ENCODE peak calls at places on chromosomes 5 and 9, in ten cellular contexts. Y, D, T, I, B, V, Q, E, N and M are unnamed samples.
A peak's percentile ranks its signal among the peaks of the same experiment; 100 is the strongest.

GRCh38 chr9:21812415-21812814 is 10.0 kb downstream of the MTAP start:
- DNase-seq in D (no peak), B (peak; percentile 81), I (peak; percentile 79), Y (no peak), T (peak; percentile 54), E (no peak), V (peak; percentile 95), Q (no peak), N (peak; percentile 41), M (no peak)

GRCh38 chr9:35844628-35845301 is 15.7 kb downstream of the TMEM8B start:
- DNase-seq in D (no peak), T (peak; percentile 90), I (peak; percentile 97), N (peak; percentile 86), Q (peak; percentile 67), Y (no peak), E (peak; percentile 58), V (peak; percentile 90), B (peak; percentile 14), M (peak; percentile 71)

GRCh38 chr9:8660383-8660782 is 860.8 kb upstream of the DMAC1 start:
- DNase-seq in Y (peak; percentile 74), E (no peak), N (peak; percentile 71), D (no peak), I (no peak), V (peak; percentile 7), B (no peak), T (no peak), Q (no peak), M (no peak)

GRCh38 chr5:150449491-150450339 is at the start of gene RPS14:
- DNase-seq in D (peak; percentile 97), T (peak; percentile 93), Y (peak; percentile 96), E (peak; percentile 97), B (peak; percentile 97), I (peak; percentile 97), V (peak; percentile 89), N (peak; percentile 95), Q (peak; percentile 93), M (peak; percentile 96)

GRCh38 chr5:115685966-115686691 is 60.3 kb upstream of the TMED7 start:
- DNase-seq in B (peak; percentile 53), D (no peak), E (no peak), Q (no peak), N (peak; percentile 20), V (no peak), T (peak; percentile 61), I (peak; percentile 38), Y (no peak), M (no peak)

GRCh38 chr5:135569755-135570452 is 8.9 kb downstream of the CXCL14 start:
- DNase-seq in E (no peak), I (peak; percentile 68), B (peak; percentile 90), V (peak; percentile 48), D (no peak), Y (no peak), T (peak; percentile 45), N (peak; percentile 67), Q (peak; percentile 18), M (peak; percentile 46)

GRCh38 chr9:83707518-83707767 is 315 bp downstream of the UBQLN1 start:
- DNase-seq in N (no peak), E (no peak), Q (no peak), V (peak; percentile 61), D (no peak), T (peak; percentile 78), B (no peak), Y (peak; percentile 89), I (peak; percentile 95), M (no peak)

GRCh38 chr9:72297516-72297915 is 67.5 kb downstream of the ZFAND5 start:
- DNase-seq in N (no peak), Y (no peak), D (no peak), B (peak; percentile 23), Q (no peak), E (no peak), V (no peak), I (no peak), T (no peak), M (no peak)

GRCh38 chr9:123657099-123657498 is 272.8 kb downstream of the DENND1A start:
- DNase-seq in N (no peak), Q (no peak), I (no peak), E (no peak), T (no peak), D (no peak), Y (no peak), B (peak; percentile 13), V (no peak), M (no peak)

GRCh38 chr9:5178126-5178805 is 7.2 kb downstream of the INSL6 start:
- DNase-seq in B (no peak), V (no peak), I (no peak), E (peak; percentile 49), N (no peak), T (no peak), Y (no peak), D (no peak), Q (peak; percentile 55), M (no peak)

GRCh38 chr5:81397169-81397568 is 3.2 kb upstream of the ACOT12 start:
- DNase-seq in Q (no peak), T (peak; percentile 40), V (no peak), B (no peak), D (no peak), Y (no peak), I (peak; percentile 50), E (no peak), N (peak; percentile 56), M (no peak)

GRCh38 chr9:90916147-90916734 is 114.6 kb downstream of the SYK start:
- DNase-seq in N (no peak), I (peak; percentile 50), D (no peak), T (no peak), V (peak; percentile 80), Y (no peak), Q (no peak), E (no peak), B (no peak), M (no peak)

GRCh38 chr9:115850548-115851304 is 302.9 kb upstream of the PAPPA start:
- DNase-seq in T (peak; percentile 88), B (no peak), N (peak; percentile 67), D (no peak), Y (no peak), E (no peak), V (peak; percentile 90), I (peak; percentile 81), Q (peak; percentile 42), M (no peak)

GRCh38 chr5:31193591-31194457 is at the start of gene CDH6:
- DNase-seq in D (peak; percentile 66), Q (no peak), I (peak; percentile 62), N (peak; percentile 43), E (no peak), T (peak; percentile 2), B (peak; percentile 93), Y (peak; percentile 79), V (peak; percentile 63), M (no peak)

GRCh38 chr9:105275938-105276337 is 31.5 kb downstream of the SLC44A1 start:
- DNase-seq in V (no peak), N (no peak), Q (no peak), Y (no peak), T (no peak), B (no peak), D (no peak), I (no peak), E (no peak), M (no peak)
- H3K4me3 ChIP-seq in V (no peak overlapping the region), N (no peak overlapping the region), Q (no peak overlapping the region), Y (no peak overlapping the region), T (no peak overlapping the region), B (no peak overlapping the region), D (no peak overlapping the region), I (no peak overlapping the region), E (no peak overlapping the region), M (no peak overlapping the region)

DNA sequence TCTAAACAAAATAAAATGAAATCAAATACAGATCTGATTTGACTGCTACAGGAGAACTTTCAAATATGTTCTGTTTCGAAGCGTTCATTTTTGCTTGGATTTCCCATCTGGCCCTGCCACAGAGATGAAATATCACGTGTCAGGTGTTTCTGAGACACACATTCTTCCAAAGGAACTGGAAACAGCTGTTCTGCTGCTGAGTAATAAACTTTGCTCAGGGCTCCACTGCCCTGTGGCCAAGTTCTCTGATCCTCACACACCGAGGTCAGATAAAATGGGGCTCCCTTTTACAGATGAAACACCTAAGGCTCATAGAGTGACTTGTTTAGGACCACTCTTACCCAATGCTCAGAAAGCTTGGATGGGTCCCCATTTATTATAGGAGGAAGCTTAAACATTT is 42.5 kb downstream of the FRMPD1 start:
- DNase-seq in V (no peak), E (no peak), D (no peak), Y (no peak), Q (no peak), I (peak; percentile 35), N (peak; percentile 17), B (no peak), T (peak; percentile 13), M (no peak)
- H3K4me3 ChIP-seq in V (no peak overlapping the region), E (no peak overlapping the region), D (no peak overlapping the region), Y (no peak overlapping the region), Q (no peak overlapping the region), I (no peak overlapping the region), N (no peak overlapping the region), B (no peak overlapping the region), T (no peak overlapping the region), M (no peak overlapping the region)

DNA sequence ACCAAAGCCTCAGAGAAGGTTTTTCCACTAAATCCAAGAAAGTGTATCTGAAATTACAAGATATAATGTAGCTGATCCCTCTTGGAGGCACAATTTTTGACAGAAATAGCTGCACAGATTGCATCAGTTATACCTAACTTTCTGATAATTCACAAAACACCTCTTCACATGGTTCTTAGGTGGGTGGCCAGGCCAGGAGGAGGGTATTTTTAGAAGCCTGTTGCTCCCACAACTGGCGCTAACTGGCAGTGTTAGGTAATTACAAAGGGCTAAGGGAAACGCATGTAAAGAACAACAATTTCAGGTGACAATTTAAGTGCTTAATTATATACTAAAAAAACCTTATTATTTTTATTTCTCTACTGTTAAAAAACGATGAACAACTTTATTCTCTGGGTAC is 247.9 kb downstream of the BNC2 start:
- DNase-seq in B (no peak), T (no peak), V (no peak), N (no peak), E (no peak), Q (no peak), D (no peak), Y (no peak), I (no peak), M (no peak)
- H3K4me3 ChIP-seq in B (no peak overlapping the region), T (no peak overlapping the region), V (no peak overlapping the region), N (no peak overlapping the region), E (no peak overlapping the region), Q (no peak overlapping the region), D (no peak overlapping the region), Y (no peak overlapping the region), I (no peak overlapping the region), M (no peak overlapping the region)

GRCh38 chr5:140557965-140558364 is 692 bp upstream of the SRA1 start:
- DNase-seq in Q (no peak), V (no peak), I (no peak), D (no peak), T (no peak), E (no peak), B (no peak), Y (no peak), N (no peak), M (no peak)

GRCh38 chr5:140554454-140554853 is 2.8 kb downstream of the SRA1 start:
- DNase-seq in E (no peak), N (peak; percentile 79), B (no peak), I (peak; percentile 77), V (peak; percentile 73), Y (no peak), D (no peak), T (peak; percentile 50), Q (peak; percentile 38), M (no peak)

GRCh38 chr5:140557136-140557805 is at the start of gene SRA1:
- DNase-seq in I (peak; percentile 96), N (peak; percentile 92), V (peak; percentile 82), T (peak; percentile 85), B (peak; percentile 95), Y (peak; percentile 94), Q (peak; percentile 50), D (peak; percentile 97), E (peak; percentile 77), M (peak; percentile 93)

GRCh38 chr5:140555747-140556312 is 1.4 kb downstream of the SRA1 start:
- DNase-seq in D (no peak), I (peak; percentile 34), T (no peak), Q (no peak), Y (no peak), B (no peak), E (no peak), N (no peak), V (no peak), M (peak; percentile 37)

GRCh38 chr5:140556438-140556837 is 835 bp downstream of the SRA1 start:
- DNase-seq in D (no peak), E (peak; percentile 29), I (peak; percentile 62), N (peak; percentile 71), Y (no peak), B (no peak), Q (no peak), V (no peak), T (peak; percentile 31), M (no peak)
- H3K4me3 ChIP-seq in D (peak overlapping the region; percentile 86), E (peak overlapping the region; percentile 87), I (peak overlapping the region; percentile 86), N (peak overlapping the region; percentile 87), Y (peak overlapping the region; percentile 86), B (peak overlapping the region; percentile 76), Q (peak overlapping the region; percentile 79), V (peak overlapping the region; percentile 85), T (peak overlapping the region; percentile 86), M (peak overlapping the region; percentile 94)